ENCODE peak calls at places on chromosomes 13 and 19, in eight cellular contexts. W is stomach, V is H1, A is prostate gland, P is sigmoid colon, T is vagina, X is endothelial cell of umbilical vein, S is HCT116. R is an unnamed sample.

GRCh38 chr19:41398042-41398403 is 405 bp downstream of the BCKDHA start:
- DNase-seq in V (no peak), W (no peak), X (no peak), A (no peak), T (no peak), S (no peak), P (no peak), R (no peak)

GRCh38 chr19:42038675-42039074 is 31.3 kb downstream of the GRIK5 start:
- DNase-seq in W (no peak), P (peak), A (no peak), V (no peak), T (no peak), S (no peak), X (no peak), R (no peak)

GRCh38 chr13:72696590-72696989 is 30.8 kb downstream of the MZT1 start:
- DNase-seq in A (no peak), P (no peak), V (no peak), S (peak), T (no peak), X (peak), W (no peak), R (no peak)

GRCh38 chr19:39768334-39768733 is 10.3 kb upstream of the LEUTX start:
- DNase-seq in W (no peak), X (no peak), P (no peak), S (no peak), V (no peak), A (no peak), T (no peak), R (no peak)

GRCh38 chr13:113843864-113844556 is 19.9 kb downstream of the GAS6 start:
- DNase-seq in V (no peak), A (no peak), W (no peak), T (no peak), P (no peak), X (no peak), S (no peak), R (no peak)

GRCh38 chr19:40519352-40520322 is 52.8 kb downstream of the SPTBN4 start:
- DNase-seq in T (no peak), S (no peak), W (peak), V (peak), X (no peak), A (no peak), P (no peak), R (no peak)

GRCh38 chr19:5913739-5914357 is at the start of gene CAPS:
- DNase-seq in A (peak), V (no peak), P (peak), S (no peak), W (peak), T (no peak), X (no peak), R (no peak)

GRCh38 chr19:52659013-52659412 is 20.9 kb upstream of the ZNF83 start:
- DNase-seq in V (peak), W (no peak), S (no peak), X (no peak), P (no peak), T (no peak), A (no peak), R (no peak)

GRCh38 chr19:1052349-1052967 is 12.6 kb downstream of the ABCA7 start:
- DNase-seq in V (no peak), S (no peak), T (no peak), A (no peak), W (no peak), P (no peak), X (no peak), R (no peak)

GRCh38 chr13:105370011-105370645 is 1165.3 kb downstream of the EFNB2 start:
- DNase-seq in W (no peak), V (no peak), T (no peak), A (no peak), S (no peak), P (no peak), X (no peak), R (no peak)

GRCh38 chr19:8128551-8128950 is 20.8 kb downstream of the FBN3 start:
- DNase-seq in S (no peak), V (no peak), W (no peak), A (no peak), P (no peak), X (no peak), T (no peak), R (no peak)

GRCh38 chr19:1102407-1103106 is 1.2 kb upstream of the GPX4 start:
- DNase-seq in A (peak), X (peak), P (no peak), S (peak), W (peak), T (no peak), V (no peak), R (no peak)

GRCh38 chr19:45092747-45093678 is at the start of gene PPP1R37:
- DNase-seq in A (peak), T (no peak), X (peak), P (peak), V (peak), S (peak), W (peak), R (peak)
- TF ChIP-seq POLR2A in A (peak), T (peak), X (no peak), P (peak), V (no peak), S (peak), W (no peak), R (no peak)

GRCh38 chr19:10380311-10381102 is at the start of gene TYK2:
- DNase-seq in T (no peak), W (peak), A (peak), S (peak), X (peak), P (peak), V (peak), R (peak)
- TF ChIP-seq POLR2AphosphoS5 in T (peak), W (peak), A (peak), S (peak), X (peak), P (peak), V (peak), R (peak)

GRCh38 chr13:102907886-102908515 is 62.2 kb downstream of the ERCC5 start:
- DNase-seq in S (no peak), V (no peak), W (no peak), T (no peak), P (no peak), X (no peak), A (no peak), R (no peak)
- TF ChIP-seq POLR2A in S (no peak), V (no peak), W (no peak), T (no peak), P (no peak), X (no peak), A (no peak), R (no peak)

DNA sequence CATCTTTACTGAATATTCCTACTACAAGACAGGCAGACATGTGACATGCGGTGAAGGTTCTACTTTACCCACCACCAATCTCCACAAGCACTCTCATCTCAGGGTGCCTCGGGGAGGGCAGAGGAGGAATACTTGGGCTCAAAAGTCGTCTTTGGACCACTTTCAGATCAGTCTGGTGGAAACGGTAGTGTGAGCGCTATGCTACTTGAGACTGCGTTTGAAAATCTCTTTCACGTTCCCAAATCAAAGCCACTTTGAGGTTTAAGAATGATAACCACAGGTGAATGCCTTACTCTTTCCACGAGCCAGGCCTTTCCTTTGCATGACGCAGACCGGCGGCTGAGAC is 1.5 kb upstream of the SOX1 start:
- DNase-seq in S (no peak), P (no peak), X (no peak), T (no peak), A (no peak), V (peak), W (no peak), R (no peak)
- TF ChIP-seq POLR2AphosphoS5 in S (no peak), P (no peak), X (no peak), T (no peak), A (no peak), V (no peak), W (no peak), R (no peak)

DNA sequence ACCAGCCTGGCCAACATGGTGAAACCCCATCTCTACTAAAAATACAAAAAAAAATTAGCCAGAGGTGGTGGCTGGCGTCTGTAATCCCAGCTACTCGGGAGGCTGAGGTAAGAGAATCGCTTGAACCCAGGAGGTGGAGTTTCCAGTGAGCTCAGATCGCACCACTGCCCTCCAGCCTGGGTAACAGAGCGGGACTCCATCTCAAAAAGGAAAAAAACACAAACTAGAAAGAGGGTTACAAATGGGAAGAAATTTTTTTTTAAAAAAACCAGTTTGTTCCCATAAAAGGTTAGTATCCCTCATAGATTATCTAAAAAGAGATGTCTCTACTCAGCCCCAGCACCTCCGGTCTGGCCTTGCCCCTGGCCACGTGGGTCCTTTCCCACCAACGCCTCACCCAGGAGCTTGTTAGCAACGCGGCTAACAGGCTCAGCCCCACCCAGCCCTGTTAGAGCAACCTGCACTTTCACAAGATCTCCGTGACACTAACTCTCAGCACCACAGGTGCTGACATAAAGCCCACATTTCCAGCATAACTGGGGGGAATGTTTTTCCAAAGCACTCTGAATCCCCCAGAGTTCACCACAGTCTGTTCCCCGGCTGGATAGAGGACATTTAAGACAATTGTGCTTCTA is 4.3 kb downstream of the DMKN start:
- DNase-seq in X (no peak), T (no peak), A (peak), V (peak), W (peak), S (peak), P (no peak), R (no peak)
- TF ChIP-seq POLR2A in X (no peak), T (no peak), A (peak), V (no peak), W (no peak), S (no peak), P (no peak), R (no peak)

DNA sequence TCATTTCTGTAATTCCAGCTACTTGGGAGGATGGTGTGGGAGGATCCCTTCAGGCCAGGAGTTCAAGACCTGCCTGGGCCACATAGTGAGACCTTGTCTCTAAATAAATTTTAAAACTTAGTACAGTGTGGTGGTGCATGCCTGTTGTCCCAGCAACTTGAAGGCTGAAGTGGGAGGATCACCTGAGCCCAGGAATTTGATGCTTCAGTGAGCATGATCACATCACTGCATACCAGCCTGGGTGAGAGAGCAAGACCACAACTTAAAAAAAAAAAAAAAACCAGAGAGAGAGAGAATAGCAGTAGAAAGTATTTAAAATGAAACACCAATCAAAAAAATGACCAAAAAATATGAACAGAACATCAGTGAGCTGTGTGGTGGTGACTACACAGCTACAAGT is 7.1 kb upstream of the ZNF823 start:
- DNase-seq in S (no peak), W (no peak), P (no peak), A (no peak), V (no peak), X (no peak), T (no peak), R (no peak)
- TF ChIP-seq POLR2AphosphoS5 in S (no peak), W (no peak), P (no peak), A (no peak), V (no peak), X (no peak), T (no peak), R (no peak)